ENCODE peak calls at places on chromosome 1, in seven cellular contexts. I, V, A, B, G, P and L are unnamed samples.

GRCh38 chr1:153535664-153536585 is at the start of gene S100A6:
- DNase-seq in I (peak; percentile 92), V (peak; percentile 92), A (peak; percentile 72), B (no peak), G (no peak), P (peak; percentile 93), L (peak; percentile 94)

GRCh38 chr1:22621761-22622160 is 14.7 kb upstream of the C1QA start:
- DNase-seq in I (no peak), V (no peak), A (no peak), B (no peak), G (no peak), P (no peak), L (peak; percentile 67)

GRCh38 chr1:6497215-6497866 is 5.9 kb upstream of the PLEKHG5 start:
- DNase-seq in I (no peak), V (peak; percentile 73), A (peak; percentile 65), B (no peak), G (no peak), P (no peak), L (peak; percentile 97)

GRCh38 chr1:21234779-21235178 is 55.5 kb downstream of the ECE1 start:
- DNase-seq in I (no peak), V (peak; percentile 51), A (no peak), B (no peak), G (no peak), P (peak; percentile 41), L (peak; percentile 92)

GRCh38 chr1:113433177-113433576 is 42.9 kb downstream of the MAGI3 start:
- DNase-seq in I (no peak), V (no peak), A (no peak), B (no peak), G (no peak), P (peak; percentile 25), L (no peak)

GRCh38 chr1:25456502-25456901 is 25.8 kb downstream of the MACO1 start:
- DNase-seq in I (no peak), V (no peak), A (no peak), B (no peak), G (no peak), P (no peak), L (no peak)

GRCh38 chr1:107195476-107195875 is 54.6 kb downstream of the NTNG1 start:
- DNase-seq in I (no peak), V (no peak), A (no peak), B (no peak), G (peak; percentile 28), P (no peak), L (no peak)

GRCh38 chr1:24643362-24644346 is 552 bp downstream of the SRRM1 start:
- DNase-seq in I (no peak), V (peak; percentile 38), A (peak; percentile 42), B (no peak), G (no peak), P (peak; percentile 7), L (peak; percentile 79)

GRCh38 chr1:180548686-180549326 is 10.0 kb upstream of the OVAAL start:
- DNase-seq in I (no peak), V (no peak), A (no peak), B (peak; percentile 63), G (no peak), P (no peak), L (no peak)

GRCh38 chr1:215044151-215044550 is 38.4 kb upstream of the KCNK2 start:
- DNase-seq in I (no peak), V (no peak), A (no peak), B (no peak), G (no peak), P (no peak), L (no peak)

GRCh38 chr1:90414201-90414600 is 302.9 kb downstream of the BARHL2 start:
- DNase-seq in I (no peak), V (no peak), A (no peak), B (no peak), G (no peak), P (no peak), L (no peak)

GRCh38 chr1:20723537-20724363 is 5.9 kb upstream of the KIF17 start:
- DNase-seq in I (no peak), V (no peak), A (no peak), B (no peak), G (no peak), P (no peak), L (peak; percentile 68)